ENCODE peak calls at places on chromosomes 3 and 15, in five cellular contexts. N is HCT116, V is fibroblast of lung, G is K562, Y is MM.1S. T is an unnamed sample.

GRCh38 chr3:184160456-184160855 is 5.3 kb downstream of the DVL3 start:
- DNase-seq in V (peak), G (no peak), N (no peak), Y (no peak), T (no peak)

GRCh38 chr3:170840291-170840859 is 29.6 kb downstream of the RPL22L1 start:
- DNase-seq in G (no peak), Y (no peak), V (peak), N (no peak), T (no peak)

GRCh38 chr3:40677749-40678148 is 153.0 kb downstream of the ZNF621 start:
- DNase-seq in Y (no peak), N (no peak), V (no peak), G (no peak), T (no peak)

GRCh38 chr3:48240000-48240710 is 749 bp upstream of the ZNF589 start:
- DNase-seq in Y (no peak), N (no peak), V (no peak), G (no peak), T (no peak)

GRCh38 chr3:46667657-46668056 is 25.8 kb downstream of the ALS2CL start:
- DNase-seq in Y (no peak), G (no peak), N (no peak), V (no peak), T (no peak)

GRCh38 chr3:181403876-181404660 is 307.7 kb upstream of the SOX2 start:
- DNase-seq in G (no peak), N (no peak), Y (no peak), V (no peak), T (peak)

GRCh38 chr3:50365842-50366220 is 6.5 kb upstream of the TMEM115 start:
- DNase-seq in N (no peak), G (no peak), Y (no peak), V (no peak), T (no peak)

GRCh38 chr3:132804498-132804897 is 82.3 kb upstream of the NPHP3 start:
- DNase-seq in Y (no peak), V (no peak), G (no peak), N (no peak), T (peak)

GRCh38 chr15:68874788-68875187 is 54.1 kb upstream of the ANP32A start:
- DNase-seq in G (no peak), N (no peak), V (no peak), Y (no peak), T (no peak)

GRCh38 chr3:129107793-129108192 is 13.8 kb downstream of the RAB43 start:
- DNase-seq in Y (no peak), V (no peak), N (no peak), G (no peak), T (no peak)

GRCh38 chr15:101088311-101088710 is 163.5 kb downstream of the CHSY1 start:
- DNase-seq in Y (no peak), V (no peak), G (no peak), N (no peak), T (no peak)

GRCh38 chr15:91032919-91033803 is 10.8 kb upstream of the VPS33B start:
- DNase-seq in Y (peak), V (no peak), G (peak), N (peak), T (peak)

GRCh38 chr3:69410301-69410700 is 24.4 kb upstream of the FRMD4B start:
- DNase-seq in N (peak), V (peak), G (peak), Y (peak), T (peak)

GRCh38 chr3:124780767-124781485 is 50.7 kb downstream of the UMPS start:
- DNase-seq in G (no peak), V (peak), Y (no peak), N (no peak), T (no peak)

GRCh38 chr3:124779116-124779515 is 48.9 kb downstream of the UMPS start:
- DNase-seq in V (no peak), Y (no peak), G (no peak), N (no peak), T (no peak)

GRCh38 chr3:124778061-124778460 is 47.8 kb downstream of the UMPS start:
- DNase-seq in G (no peak), Y (no peak), N (no peak), V (no peak), T (no peak)

GRCh38 chr3:124780356-124780755 is 50.1 kb downstream of the UMPS start:
- DNase-seq in Y (no peak), V (peak), G (no peak), N (no peak), T (no peak)

GRCh38 chr3:124779751-124780191 is 49.5 kb downstream of the UMPS start:
- DNase-seq in N (no peak), G (no peak), Y (no peak), V (no peak), T (no peak)
- H3K27ac ChIP-seq in N (no peak), G (no peak), Y (no peak), V (peak), T (no peak)

GRCh38 chr15:75887178-75887577 is 16.5 kb upstream of the FBXO22 start:
- DNase-seq in N (no peak), G (no peak), V (no peak), Y (no peak), T (no peak)

GRCh38 chr15:75891895-75892294 is 11.8 kb upstream of the FBXO22 start:
- DNase-seq in V (peak), N (no peak), G (no peak), Y (no peak), T (peak)
- H3K9ac ChIP-seq in V (no peak), N (peak), G (no peak), Y (no peak), T (peak)

GRCh38 chr15:96407482-96407881 is 77.0 kb downstream of the NR2F2 start:
- DNase-seq in V (no peak), G (no peak), N (no peak), Y (no peak), T (no peak)

GRCh38 chr15:96411056-96412031 is 80.8 kb downstream of the NR2F2 start:
- DNase-seq in N (no peak), Y (no peak), V (no peak), G (no peak), T (no peak)

GRCh38 chr15:96408591-96409183 is 78.2 kb downstream of the NR2F2 start:
- DNase-seq in G (no peak), V (no peak), Y (no peak), N (no peak), T (no peak)

GRCh38 chr15:96410175-96411055 is 79.9 kb downstream of the NR2F2 start:
- DNase-seq in Y (no peak), V (peak), N (no peak), G (no peak), T (no peak)

DNA sequence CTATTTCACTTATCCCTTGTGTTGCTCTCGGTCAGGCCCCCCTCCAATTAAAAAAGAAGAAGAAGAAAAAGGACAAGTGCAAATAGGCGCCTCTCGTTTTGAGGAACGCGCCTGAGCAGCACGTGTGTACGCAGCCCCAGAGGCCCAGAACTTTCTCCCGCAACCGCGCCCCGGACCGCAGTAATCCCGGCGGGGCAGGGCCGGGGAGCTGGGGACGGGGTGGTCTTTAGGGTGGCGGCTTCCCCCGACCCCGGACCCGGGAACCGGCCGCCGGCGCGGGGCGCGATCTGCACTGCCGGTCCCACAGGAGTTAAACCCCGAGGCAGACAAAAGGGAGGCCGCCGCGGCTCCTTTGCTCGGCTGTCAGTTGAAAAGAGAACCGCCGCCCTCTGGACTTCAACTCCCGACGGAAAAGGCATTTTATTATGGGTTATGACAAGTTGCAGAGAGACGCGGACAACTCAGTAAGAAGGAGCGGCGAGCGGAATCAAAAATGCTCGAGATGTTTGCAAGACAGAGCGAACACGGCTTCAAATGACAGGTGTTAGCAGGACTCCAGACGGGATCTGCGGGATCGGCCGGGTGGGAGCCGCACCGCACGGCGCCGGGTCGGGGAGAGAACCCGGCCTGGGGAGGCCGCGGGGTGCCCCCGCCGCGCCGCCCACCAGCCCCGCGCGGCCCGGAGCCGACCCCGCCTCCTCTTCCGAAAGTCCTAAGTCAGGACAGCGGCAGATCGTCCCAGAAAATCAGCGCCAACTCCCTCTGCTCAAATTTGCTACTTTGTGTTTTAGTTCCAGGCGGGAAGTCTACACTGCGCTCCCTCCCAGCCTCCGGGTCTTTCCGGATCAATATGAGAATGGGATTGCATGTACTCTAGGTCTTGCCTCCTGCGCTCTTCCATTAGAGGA is 79.0 kb downstream of the NR2F2 start:
- DNase-seq in N (no peak), Y (no peak), G (peak), V (no peak), T (no peak)
- TF ChIP-seq EZH2 in N (no peak), Y (no peak), G (peak), V (peak), T (peak)

GRCh38 chr15:65476942-65477341 is 40.5 kb downstream of the DPP8 start:
- DNase-seq in N (no peak), Y (no peak), G (no peak), V (peak), T (peak)
- H3K27ac ChIP-seq in N (no peak), Y (no peak), G (no peak), V (peak), T (no peak)

GRCh38 chr3:24420224-24420623 is 74.4 kb downstream of the THRB start:
- DNase-seq in G (no peak), V (no peak), N (no peak), Y (peak), T (no peak)
- H3K9ac ChIP-seq in G (no peak), V (no peak), N (no peak), Y (no peak), T (no peak)

DNA sequence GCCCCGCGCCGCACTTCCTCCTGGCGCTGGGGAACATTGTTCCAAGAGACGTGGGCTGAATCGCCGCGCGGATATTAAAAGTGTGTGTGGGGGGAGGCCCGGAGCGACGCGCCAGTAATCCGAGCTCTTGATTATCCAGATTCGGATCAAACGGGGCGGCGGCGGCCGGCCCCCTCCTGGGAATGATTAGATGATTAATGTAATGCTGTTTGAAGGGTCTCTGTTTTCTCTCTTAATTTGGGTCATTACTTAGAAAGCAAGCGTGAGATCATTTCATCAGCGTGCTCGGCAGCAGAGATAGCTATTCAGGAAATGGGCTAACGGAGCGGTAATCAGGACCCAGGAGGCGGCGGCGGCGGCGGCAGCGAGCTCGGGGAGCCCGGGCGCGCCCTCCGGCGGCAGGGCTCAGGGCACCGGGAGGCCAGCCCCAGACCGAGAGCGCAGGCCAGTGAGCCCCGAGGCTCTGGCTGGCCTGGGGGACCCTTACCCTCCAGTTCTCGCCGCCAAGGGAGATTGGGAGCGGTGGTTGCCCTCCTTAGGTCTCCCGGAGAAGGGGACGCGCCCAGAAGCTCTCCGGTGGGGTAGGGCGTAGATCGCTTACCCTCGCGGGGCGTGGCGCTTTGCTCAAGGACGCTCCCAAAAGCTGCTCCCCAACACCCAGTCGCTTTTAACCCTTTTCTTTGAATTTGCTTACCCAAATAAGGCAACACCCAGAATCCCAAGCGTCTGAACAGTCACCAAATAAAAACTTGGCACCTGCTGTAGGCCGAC is 4.5 kb downstream of the FEZF2 start:
- DNase-seq in Y (no peak), V (no peak), N (no peak), G (no peak), T (no peak)
- TF ChIP-seq EZH2 in Y (no peak), V (no peak), N (no peak), G (no peak), T (no peak)

GRCh38 chr15:40125950-40126349 is 17.3 kb upstream of the BMF start:
- DNase-seq in G (no peak), N (no peak), Y (no peak), V (no peak), T (no peak)

GRCh38 chr15:40118473-40118872 is 9.8 kb upstream of the BMF start:
- DNase-seq in V (no peak), G (no peak), N (no peak), Y (no peak), T (no peak)

GRCh38 chr15:40122239-40122638 is 13.6 kb upstream of the BMF start:
- DNase-seq in N (no peak), G (no peak), V (no peak), Y (no peak), T (no peak)
- H3K27ac ChIP-seq in N (no peak), G (no peak), V (no peak), Y (no peak), T (no peak)

DNA sequence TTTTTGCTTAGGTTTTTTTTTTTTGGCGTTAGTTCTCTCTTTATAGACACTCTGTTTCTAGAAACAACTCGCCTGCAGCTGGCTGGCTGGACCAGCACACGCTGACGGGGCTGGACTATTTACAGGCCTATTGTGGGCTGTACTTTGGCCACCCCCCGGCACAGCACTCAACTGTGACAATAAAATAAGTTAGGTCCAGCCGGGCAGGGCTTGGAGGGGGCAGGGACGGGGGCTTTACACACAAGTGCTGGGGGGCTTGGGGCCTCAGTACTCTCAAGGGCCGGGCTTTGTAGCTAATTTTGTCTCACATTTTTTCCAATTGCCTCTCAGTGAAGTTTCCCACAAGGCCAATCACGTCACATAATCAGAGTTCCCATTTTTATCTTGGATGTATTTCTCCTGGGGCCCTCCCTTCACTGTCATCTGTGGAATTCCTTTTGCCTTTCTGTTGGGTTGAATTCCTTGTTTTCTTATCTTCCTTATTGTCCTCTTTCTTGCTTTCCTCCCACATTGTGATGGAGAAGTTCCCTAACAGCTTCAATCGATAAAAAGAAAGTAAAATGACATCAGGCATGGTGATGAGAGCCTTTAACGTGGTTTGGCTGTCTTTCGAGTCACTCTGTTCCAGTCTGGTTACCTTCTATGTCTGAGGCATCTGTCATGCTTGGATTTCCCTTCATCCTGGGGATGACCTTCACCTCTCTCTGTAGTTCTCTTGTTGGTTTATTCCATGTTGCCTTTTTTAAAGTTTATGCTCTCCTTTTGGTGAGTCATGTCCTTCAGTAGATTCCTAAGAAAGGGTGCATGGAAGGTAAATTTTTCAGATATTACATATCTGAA is 44.1 kb upstream of the CMTM7 start:
- DNase-seq in N (no peak), Y (no peak), G (no peak), V (peak), T (no peak)
- H3K9ac ChIP-seq in N (no peak), Y (no peak), G (no peak), V (no peak), T (no peak)